ENCODE peak calls at places on chromosomes 3 and 15, in four cellular contexts. P, N, V and F are unnamed samples.

GRCh38 chr15:69810441-69811071 is 287.2 kb downstream of the TLE3 start:
- DNase-seq in P (no peak), N (no peak), V (no peak), F (no peak)

GRCh38 chr3:156811092-156811862 is 14.9 kb upstream of the LEKR1 start:
- DNase-seq in P (no peak), N (no peak), V (no peak), F (peak)

GRCh38 chr3:168977696-168978374 is 685.7 kb downstream of the MECOM start:
- DNase-seq in P (no peak), N (no peak), V (no peak), F (no peak)

GRCh38 chr3:6697285-6697684 is 163.6 kb upstream of the GRM7 start:
- DNase-seq in P (no peak), N (no peak), V (no peak), F (no peak)

GRCh38 chr15:68229386-68230156 is at the start of gene CLN6:
- DNase-seq in P (peak), N (peak), V (peak), F (peak)

GRCh38 chr3:141450727-141451378 is 36.0 kb upstream of the RASA2 start:
- DNase-seq in P (no peak), N (no peak), V (no peak), F (no peak)

GRCh38 chr15:44286814-44287555 is 1.5 kb upstream of the GOLM2 start:
- DNase-seq in P (no peak), N (no peak), V (peak), F (peak)

GRCh38 chr3:1987983-1988382 is 110.7 kb upstream of the CNTN4 start:
- DNase-seq in P (no peak), N (no peak), V (no peak), F (no peak)

GRCh38 chr3:55235416-55235815 is 251.7 kb downstream of the WNT5A start:
- DNase-seq in P (no peak), N (no peak), V (no peak), F (no peak)

GRCh38 chr3:104018541-104018940 is 1348.2 kb upstream of the ALCAM start:
- DNase-seq in P (no peak), N (no peak), V (no peak), F (peak)

GRCh38 chr3:170111147-170111771 is 70.3 kb downstream of the PHC3 start:
- DNase-seq in P (no peak), N (no peak), V (no peak), F (no peak)

GRCh38 chr15:68843425-68844311 is 23.0 kb upstream of the ANP32A start:
- DNase-seq in P (no peak), N (no peak), V (no peak), F (no peak)

GRCh38 chr15:60620707-60621106 is 141.8 kb upstream of the ICE2 start:
- DNase-seq in P (peak), N (no peak), V (no peak), F (peak)

GRCh38 chr3:45272828-45273470 is 46.9 kb upstream of the TMEM158 start:
- DNase-seq in P (no peak), N (no peak), V (no peak), F (no peak)

GRCh38 chr3:88231207-88231606 is 81.4 kb downstream of the C3orf38 start:
- DNase-seq in P (no peak), N (no peak), V (no peak), F (peak)

GRCh38 chr3:12622335-12622734 is 41.6 kb downstream of the RAF1 start:
- DNase-seq in P (no peak), N (no peak), V (no peak), F (no peak)

GRCh38 chr3:60573494-60573893 is 677.8 kb downstream of the FHIT start:
- DNase-seq in P (no peak), N (no peak), V (no peak), F (peak)

GRCh38 chr3:49378249-49378899 is 20.2 kb upstream of the GPX1 start:
- DNase-seq in P (peak), N (no peak), V (no peak), F (no peak)

GRCh38 chr15:78641876-78642275 is 866 bp upstream of the CHRNB4 start:
- DNase-seq in P (no peak), N (no peak), V (no peak), F (no peak)

GRCh38 chr3:62785384-62785783 is 89.8 kb downstream of the CADPS start:
- DNase-seq in P (no peak), N (no peak), V (no peak), F (peak)

GRCh38 chr3:138774529-138775253 is 60.0 kb downstream of the PIK3CB start:
- DNase-seq in P (no peak), N (peak), V (peak), F (peak)

DNA sequence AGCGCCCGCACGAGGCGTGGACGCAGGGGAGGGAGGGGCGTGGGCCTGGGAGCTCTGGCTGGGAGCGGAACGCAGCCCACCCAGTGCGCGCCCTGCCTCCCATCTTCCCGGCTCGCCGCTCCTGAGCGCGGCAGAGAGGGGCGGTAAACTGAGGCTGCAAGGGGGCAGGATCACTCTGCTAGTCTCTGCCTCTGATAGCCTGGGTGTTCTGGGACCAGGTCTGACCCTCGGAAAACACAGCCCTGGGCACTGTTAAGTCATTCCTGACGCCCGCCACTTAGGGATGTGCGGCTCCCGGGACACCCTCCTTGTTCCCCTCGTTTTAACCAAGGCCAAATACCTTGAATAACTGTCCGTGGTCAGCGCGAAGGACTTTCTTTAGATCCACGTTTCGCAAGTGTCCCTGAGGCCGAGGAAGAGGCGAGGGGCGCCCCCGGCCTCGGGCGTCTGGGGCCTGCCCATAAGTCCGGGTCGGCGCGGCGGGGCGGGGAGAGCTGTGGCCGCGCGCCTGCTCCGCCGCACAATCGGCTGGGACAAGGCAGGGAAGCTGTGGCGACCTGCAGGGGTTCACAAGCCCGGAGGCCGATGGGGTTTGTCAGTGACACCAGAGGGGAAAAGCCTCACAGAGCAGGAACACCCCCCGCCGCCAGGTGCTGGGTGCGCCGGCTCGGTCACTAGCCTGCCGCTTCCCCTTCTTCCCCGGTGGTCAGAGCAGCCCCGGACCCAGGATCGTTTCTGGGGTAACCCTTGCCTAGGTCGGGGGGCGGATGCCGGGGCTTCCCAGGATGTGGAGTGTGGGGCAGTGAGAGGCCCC is 1.5 kb downstream of the ITPKA start:
- DNase-seq in P (no peak), N (no peak), V (no peak), F (no peak)
- TF ChIP-seq CTCF in P (no peak), N (no peak), V (no peak), F (no peak)

GRCh38 chr15:64460737-64461576 is 579 bp downstream of the ZNF609 start:
- DNase-seq in P (no peak), N (no peak), V (peak), F (peak)

GRCh38 chr15:64460206-64460736 is at the start of gene ZNF609:
- DNase-seq in P (peak), N (peak), V (peak), F (peak)

GRCh38 chr15:64461577-64462162 is 1.3 kb downstream of the ZNF609 start:
- DNase-seq in P (no peak), N (no peak), V (peak), F (no peak)

GRCh38 chr15:64464271-64465005 is 4.1 kb downstream of the ZNF609 start:
- DNase-seq in P (no peak), N (no peak), V (no peak), F (no peak)

GRCh38 chr15:64462492-64462891 is 2.1 kb downstream of the ZNF609 start:
- DNase-seq in P (no peak), N (no peak), V (no peak), F (no peak)
- H3K27ac ChIP-seq in P (peak), N (no peak), V (no peak), F (no peak)

DNA sequence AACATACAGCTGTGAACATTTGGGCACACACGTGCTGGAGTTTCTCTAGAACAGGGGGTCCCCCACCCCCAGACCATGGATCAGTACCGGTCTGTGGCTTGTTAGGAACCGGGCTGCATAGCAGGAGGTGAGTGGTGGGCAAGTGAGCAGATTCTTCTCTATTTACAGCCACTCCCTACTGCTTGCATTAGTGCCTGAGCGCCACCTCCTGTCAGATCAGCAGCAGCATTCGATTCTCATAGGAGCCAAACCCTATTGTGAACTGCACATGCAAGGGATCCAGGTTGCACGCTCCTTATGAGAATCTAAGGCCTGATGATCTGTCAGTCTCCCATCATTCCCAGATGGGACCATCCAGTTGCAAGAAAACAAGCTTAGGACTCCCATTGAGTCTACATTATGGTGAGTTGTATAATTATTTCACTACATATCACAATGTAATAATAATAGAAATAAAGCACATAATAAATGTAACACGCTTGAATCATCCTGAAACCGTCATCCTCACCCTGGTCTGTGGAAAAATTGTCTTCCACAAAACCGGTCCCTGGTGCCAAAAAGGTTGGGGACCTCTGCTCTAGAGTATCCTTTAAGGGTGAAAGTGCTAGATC is 25.8 kb downstream of the CHRM5 start:
- DNase-seq in P (no peak), N (no peak), V (no peak), F (no peak)
- TF ChIP-seq CTCF in P (peak), N (no peak), V (peak), F (no peak)

GRCh38 chr3:115513411-115513800 is 109.9 kb upstream of the GAP43 start:
- DNase-seq in P (no peak), N (no peak), V (no peak), F (no peak)

GRCh38 chr3:115517457-115518050 is 105.8 kb upstream of the GAP43 start:
- DNase-seq in P (no peak), N (no peak), V (no peak), F (no peak)

GRCh38 chr3:115518100-115518852 is 105.0 kb upstream of the GAP43 start:
- DNase-seq in P (no peak), N (no peak), V (no peak), F (peak)

DNA sequence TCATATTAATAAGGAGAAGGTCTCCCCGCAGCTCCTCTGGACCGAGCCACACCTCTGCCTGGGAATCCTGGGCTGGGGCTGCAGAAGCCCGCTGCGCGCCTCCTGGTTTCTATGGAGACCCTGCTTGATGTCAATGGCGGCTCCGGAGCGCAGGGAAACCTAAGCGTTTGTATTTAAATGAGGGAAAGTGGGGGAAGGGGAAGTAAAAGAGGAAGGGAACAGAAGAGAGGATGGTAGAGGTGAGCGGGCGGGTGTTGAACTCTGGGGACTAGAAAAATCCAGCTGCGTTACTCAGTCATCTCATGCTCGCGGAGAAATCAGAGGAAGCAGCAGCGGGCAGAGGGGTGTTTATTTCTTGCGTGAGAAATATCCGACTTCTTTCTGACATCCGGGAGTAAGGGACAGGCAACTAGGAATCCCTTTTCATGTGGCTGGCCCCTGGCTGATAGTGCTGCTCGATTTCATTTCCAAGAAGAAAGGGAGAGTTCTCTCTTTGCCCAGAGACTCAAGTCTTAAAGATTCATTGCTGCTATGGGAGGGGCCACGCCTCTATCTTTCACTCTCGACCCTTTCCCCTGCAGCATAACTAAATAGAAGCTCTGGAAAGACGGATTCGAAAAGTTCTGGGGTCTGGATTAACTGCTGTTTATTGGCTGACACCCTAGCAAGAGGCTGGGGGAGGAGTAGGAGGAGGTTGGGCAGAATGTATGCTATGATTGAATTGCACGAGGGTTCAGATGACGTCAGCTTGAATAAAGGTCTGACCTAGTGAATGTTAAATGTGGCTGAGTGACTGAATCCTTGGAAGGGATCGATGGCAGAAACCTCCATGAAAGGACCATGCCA is 110.5 kb upstream of the GAP43 start:
- DNase-seq in P (peak), N (no peak), V (peak), F (no peak)
- H3K27ac ChIP-seq in P (no peak), N (no peak), V (no peak), F (no peak)

GRCh38 chr3:4334548-4334947 is 31.4 kb downstream of the SETMAR start:
- DNase-seq in P (no peak), N (no peak), V (no peak), F (no peak)
- TF ChIP-seq CTCF in P (no peak), N (no peak), V (peak), F (no peak)

GRCh38 chr15:87645723-87646122 is 610.8 kb downstream of the NTRK3 start:
- DNase-seq in P (no peak), N (no peak), V (no peak), F (no peak)
- H3K27ac ChIP-seq in P (no peak), N (no peak), V (no peak), F (no peak)